ENCODE peak calls at places on chromosome 9, in five cellular contexts. One of them, this sample, is unnamed.

GRCh38 chr9:97773723-97774122 is 76.6 kb upstream of the XPA start:
- DNase-seq in activated CD4-positive, alpha-beta T cell treated with anti-CD3 and anti-CD28 coated beads, Interleukin-2, amount 50 U/mL, for 1 hour: no peak
- DNase-seq in frontal cortex: no peak
- DNase-seq in heart right ventricle: peak; percentile 33
- DNase-seq in DMS79 treated with DMSO at 0.1 percent for 48 hours: no peak
- DNase-seq in this sample: no peak

GRCh38 chr9:134624827-134625181 is 16.8 kb upstream of the COL5A1 start:
- DNase-seq in heart right ventricle: no peak
- DNase-seq in frontal cortex: no peak
- DNase-seq in DMS79 treated with DMSO at 0.1 percent for 48 hours: no peak
- DNase-seq in activated CD4-positive, alpha-beta T cell treated with anti-CD3 and anti-CD28 coated beads, Interleukin-2, amount 50 U/mL, for 1 hour: no peak
- DNase-seq in this sample: peak; percentile 84

GRCh38 chr9:87872079-87872624 is 10.5 kb upstream of the SPATA31E1 start:
- DNase-seq in DMS79 treated with DMSO at 0.1 percent for 48 hours: no peak
- DNase-seq in heart right ventricle: no peak
- DNase-seq in frontal cortex: no peak
- DNase-seq in activated CD4-positive, alpha-beta T cell treated with anti-CD3 and anti-CD28 coated beads, Interleukin-2, amount 50 U/mL, for 1 hour: no peak
- DNase-seq in this sample: no peak

GRCh38 chr9:121717141-121717749 is 65.8 kb downstream of the DAB2IP start:
- DNase-seq in activated CD4-positive, alpha-beta T cell treated with anti-CD3 and anti-CD28 coated beads, Interleukin-2, amount 50 U/mL, for 1 hour: no peak
- DNase-seq in frontal cortex: no peak
- DNase-seq in heart right ventricle: no peak
- DNase-seq in DMS79 treated with DMSO at 0.1 percent for 48 hours: no peak
- DNase-seq in this sample: no peak

GRCh38 chr9:36450110-36450732 is 50.2 kb upstream of the RNF38 start:
- DNase-seq in frontal cortex: no peak
- DNase-seq in heart right ventricle: peak; percentile 18
- DNase-seq in DMS79 treated with DMSO at 0.1 percent for 48 hours: peak; percentile 54
- DNase-seq in activated CD4-positive, alpha-beta T cell treated with anti-CD3 and anti-CD28 coated beads, Interleukin-2, amount 50 U/mL, for 1 hour: peak; percentile 13
- DNase-seq in this sample: no peak

GRCh38 chr9:83800236-83801033 is 17.1 kb downstream of the GKAP1 start:
- DNase-seq in heart right ventricle: no peak
- DNase-seq in DMS79 treated with DMSO at 0.1 percent for 48 hours: no peak
- DNase-seq in activated CD4-positive, alpha-beta T cell treated with anti-CD3 and anti-CD28 coated beads, Interleukin-2, amount 50 U/mL, for 1 hour: no peak
- DNase-seq in frontal cortex: no peak
- DNase-seq in this sample: no peak

GRCh38 chr9:128940271-128940921 is 7.0 kb downstream of the DOLK start:
- DNase-seq in activated CD4-positive, alpha-beta T cell treated with anti-CD3 and anti-CD28 coated beads, Interleukin-2, amount 50 U/mL, for 1 hour: no peak
- DNase-seq in DMS79 treated with DMSO at 0.1 percent for 48 hours: no peak
- DNase-seq in frontal cortex: no peak
- DNase-seq in heart right ventricle: no peak
- DNase-seq in this sample: no peak

GRCh38 chr9:95626885-95627558 is 110.3 kb upstream of the PTCH1 start:
- DNase-seq in frontal cortex: no peak
- DNase-seq in DMS79 treated with DMSO at 0.1 percent for 48 hours: no peak
- DNase-seq in activated CD4-positive, alpha-beta T cell treated with anti-CD3 and anti-CD28 coated beads, Interleukin-2, amount 50 U/mL, for 1 hour: peak; percentile 4
- DNase-seq in heart right ventricle: peak; percentile 63
- DNase-seq in this sample: no peak

GRCh38 chr9:109934499-109935214 is 154.7 kb downstream of the PALM2AKAP2 start:
- DNase-seq in DMS79 treated with DMSO at 0.1 percent for 48 hours: no peak
- DNase-seq in activated CD4-positive, alpha-beta T cell treated with anti-CD3 and anti-CD28 coated beads, Interleukin-2, amount 50 U/mL, for 1 hour: no peak
- DNase-seq in heart right ventricle: no peak
- DNase-seq in frontal cortex: no peak
- DNase-seq in this sample: no peak

GRCh38 chr9:124932355-124932754 is 8.5 kb downstream of the GOLGA1 start:
- DNase-seq in activated CD4-positive, alpha-beta T cell treated with anti-CD3 and anti-CD28 coated beads, Interleukin-2, amount 50 U/mL, for 1 hour: no peak
- DNase-seq in DMS79 treated with DMSO at 0.1 percent for 48 hours: no peak
- DNase-seq in frontal cortex: no peak
- DNase-seq in heart right ventricle: no peak
- DNase-seq in this sample: no peak

GRCh38 chr9:133160742-133161541 is 2.8 kb downstream of the GBGT1 start:
- DNase-seq in activated CD4-positive, alpha-beta T cell treated with anti-CD3 and anti-CD28 coated beads, Interleukin-2, amount 50 U/mL, for 1 hour: peak; percentile 39
- DNase-seq in heart right ventricle: peak; percentile 67
- DNase-seq in frontal cortex: peak; percentile 67
- DNase-seq in DMS79 treated with DMSO at 0.1 percent for 48 hours: peak; percentile 6
- DNase-seq in this sample: no peak

This sample was measured in HS-5.